ENCODE peak calls at places on chromosomes 3 and 15, in five cellular contexts. One of them, this sample, is unnamed.

GRCh38 chr15:34725565-34725964 is 29.2 kb downstream of the GJD2 start:
- DNase-seq in activated naive CD4-positive, alpha-beta T cell: no peak
- DNase-seq in body of pancreas: no peak
- DNase-seq in naive thymus-derived CD8-positive, alpha-beta T cell: no peak
- DNase-seq in MCF 10A: no peak
- DNase-seq in this sample: no peak

GRCh38 chr3:32395451-32395970 is 3.9 kb downstream of the CMTM7 start:
- DNase-seq in naive thymus-derived CD8-positive, alpha-beta T cell: no peak
- DNase-seq in activated naive CD4-positive, alpha-beta T cell: no peak
- DNase-seq in body of pancreas: no peak
- DNase-seq in MCF 10A: no peak
- DNase-seq in this sample: no peak

GRCh38 chr15:86915811-86916331 is 836.2 kb downstream of the AGBL1 start:
- DNase-seq in activated naive CD4-positive, alpha-beta T cell: no peak
- DNase-seq in MCF 10A: peak
- DNase-seq in naive thymus-derived CD8-positive, alpha-beta T cell: no peak
- DNase-seq in body of pancreas: peak
- DNase-seq in this sample: no peak

GRCh38 chr15:39426552-39427532 is 154.0 kb upstream of the THBS1 start:
- DNase-seq in body of pancreas: no peak
- DNase-seq in MCF 10A: peak
- DNase-seq in activated naive CD4-positive, alpha-beta T cell: peak
- DNase-seq in naive thymus-derived CD8-positive, alpha-beta T cell: peak
- DNase-seq in this sample: peak

GRCh38 chr3:126035362-126036050 is 48.4 kb downstream of the SLC41A3 start:
- DNase-seq in body of pancreas: no peak
- DNase-seq in MCF 10A: no peak
- DNase-seq in naive thymus-derived CD8-positive, alpha-beta T cell: no peak
- DNase-seq in activated naive CD4-positive, alpha-beta T cell: no peak
- DNase-seq in this sample: no peak

GRCh38 chr3:107235193-107235922 is 141.9 kb upstream of the CCDC54 start:
- DNase-seq in naive thymus-derived CD8-positive, alpha-beta T cell: no peak
- DNase-seq in MCF 10A: peak
- DNase-seq in activated naive CD4-positive, alpha-beta T cell: no peak
- DNase-seq in body of pancreas: no peak
- DNase-seq in this sample: no peak

GRCh38 chr3:135678386-135678785 is 287.1 kb upstream of the PPP2R3A start:
- DNase-seq in body of pancreas: no peak
- DNase-seq in MCF 10A: no peak
- DNase-seq in activated naive CD4-positive, alpha-beta T cell: no peak
- DNase-seq in naive thymus-derived CD8-positive, alpha-beta T cell: no peak
- DNase-seq in this sample: no peak

GRCh38 chr3:50876947-50877346 is 202.2 kb downstream of the DOCK3 start:
- DNase-seq in activated naive CD4-positive, alpha-beta T cell: no peak
- DNase-seq in naive thymus-derived CD8-positive, alpha-beta T cell: no peak
- DNase-seq in body of pancreas: no peak
- DNase-seq in MCF 10A: no peak
- DNase-seq in this sample: no peak

GRCh38 chr15:60804986-60805949 is 326.3 kb upstream of the ICE2 start:
- DNase-seq in activated naive CD4-positive, alpha-beta T cell: no peak
- DNase-seq in naive thymus-derived CD8-positive, alpha-beta T cell: no peak
- DNase-seq in MCF 10A: peak
- DNase-seq in body of pancreas: peak
- DNase-seq in this sample: no peak

GRCh38 chr15:85671156-85671555 is 123.6 kb downstream of the KLHL25 start:
- DNase-seq in activated naive CD4-positive, alpha-beta T cell: no peak
- DNase-seq in body of pancreas: no peak
- DNase-seq in naive thymus-derived CD8-positive, alpha-beta T cell: no peak
- DNase-seq in MCF 10A: no peak
- DNase-seq in this sample: no peak

GRCh38 chr15:99115300-99116215 is 10.7 kb downstream of the SYNM start:
- DNase-seq in naive thymus-derived CD8-positive, alpha-beta T cell: no peak
- DNase-seq in body of pancreas: no peak
- DNase-seq in MCF 10A: no peak
- DNase-seq in activated naive CD4-positive, alpha-beta T cell: no peak
- DNase-seq in this sample: no peak

GRCh38 chr3:114899186-114899931 is 247.7 kb downstream of the ZBTB20 start:
- DNase-seq in naive thymus-derived CD8-positive, alpha-beta T cell: no peak
- DNase-seq in body of pancreas: peak
- DNase-seq in activated naive CD4-positive, alpha-beta T cell: no peak
- DNase-seq in MCF 10A: no peak
- DNase-seq in this sample: no peak

GRCh38 chr3:71478568-71478967 is 105.0 kb downstream of the FOXP1 start:
- DNase-seq in naive thymus-derived CD8-positive, alpha-beta T cell: peak
- DNase-seq in body of pancreas: no peak
- DNase-seq in MCF 10A: no peak
- DNase-seq in activated naive CD4-positive, alpha-beta T cell: peak
- DNase-seq in this sample: peak

GRCh38 chr3:64351713-64352595 is 126.7 kb upstream of the PRICKLE2 start:
- DNase-seq in naive thymus-derived CD8-positive, alpha-beta T cell: no peak
- DNase-seq in activated naive CD4-positive, alpha-beta T cell: no peak
- DNase-seq in MCF 10A: peak
- DNase-seq in body of pancreas: peak
- DNase-seq in this sample: no peak

GRCh38 chr3:41808152-41808551 is 153.8 kb downstream of the ULK4 start:
- DNase-seq in activated naive CD4-positive, alpha-beta T cell: no peak
- DNase-seq in naive thymus-derived CD8-positive, alpha-beta T cell: no peak
- DNase-seq in MCF 10A: peak
- DNase-seq in body of pancreas: no peak
- DNase-seq in this sample: no peak

GRCh38 chr15:100373037-100373896 is 31.5 kb upstream of the ADAMTS17 start:
- DNase-seq in activated naive CD4-positive, alpha-beta T cell: no peak
- DNase-seq in body of pancreas: peak
- DNase-seq in MCF 10A: no peak
- DNase-seq in naive thymus-derived CD8-positive, alpha-beta T cell: no peak
- DNase-seq in this sample: no peak

GRCh38 chr15:70084461-70084860 is 13.3 kb downstream of the TLE3 start:
- DNase-seq in body of pancreas: no peak
- DNase-seq in naive thymus-derived CD8-positive, alpha-beta T cell: no peak
- DNase-seq in activated naive CD4-positive, alpha-beta T cell: no peak
- DNase-seq in MCF 10A: no peak
- DNase-seq in this sample: no peak

GRCh38 chr15:90860942-90861675 is 7.3 kb upstream of the FURIN start:
- DNase-seq in MCF 10A: peak
- DNase-seq in body of pancreas: peak
- DNase-seq in activated naive CD4-positive, alpha-beta T cell: no peak
- DNase-seq in naive thymus-derived CD8-positive, alpha-beta T cell: no peak
- DNase-seq in this sample: no peak

GRCh38 chr3:171875923-171876412 is 32.8 kb downstream of the TMEM212 start:
- DNase-seq in activated naive CD4-positive, alpha-beta T cell: no peak
- DNase-seq in body of pancreas: no peak
- DNase-seq in MCF 10A: peak
- DNase-seq in naive thymus-derived CD8-positive, alpha-beta T cell: no peak
- DNase-seq in this sample: peak